ENCODE peak calls at places on chromosomes 4 and X, in ten cellular contexts. L, Y, E, V, N, C, Q, R, X and O are unnamed samples.

GRCh38 chr4:27714073-27714472 is 853.4 kb downstream of the STIM2 start:
- DNase-seq in L (no peak), Y (no peak), E (no peak), V (peak; percentile 24), N (no peak), C (no peak), Q (no peak), R (no peak), X (no peak), O (peak; percentile 80)

GRCh38 chrX:150899191-150899757 is 806 bp upstream of the CD99L2 start:
- DNase-seq in L (peak; percentile 7), Y (peak; percentile 79), E (peak; percentile 73), V (peak; percentile 36), N (peak; percentile 24), C (no peak), Q (peak; percentile 4), R (peak; percentile 26), X (no peak), O (no peak)

GRCh38 chr4:38768968-38769394 is 13.8 kb downstream of the TLR10 start:
- DNase-seq in L (no peak), Y (no peak), E (no peak), V (no peak), N (no peak), C (no peak), Q (no peak), R (no peak), X (no peak), O (no peak)

GRCh38 chrX:156002517-156002916 is 5.0 kb downstream of the IL9R start:
- DNase-seq in L (no peak), Y (no peak), E (no peak), V (no peak), N (no peak), C (no peak), Q (no peak), R (no peak), X (no peak), O (no peak)

GRCh38 chr4:154822775-154823174 is 41.7 kb downstream of the RBM46 start:
- DNase-seq in L (no peak), Y (no peak), E (no peak), V (no peak), N (no peak), C (no peak), Q (no peak), R (no peak), X (no peak), O (no peak)

GRCh38 chr4:73603307-73603710 is 16.9 kb downstream of the RASSF6 start:
- DNase-seq in L (peak; percentile 46), Y (no peak), E (no peak), V (peak; percentile 76), N (no peak), C (peak; percentile 88), Q (no peak), R (no peak), X (no peak), O (no peak)

GRCh38 chr4:67035501-67035900 is 509.8 kb downstream of the CENPC start:
- DNase-seq in L (no peak), Y (no peak), E (no peak), V (no peak), N (no peak), C (peak; percentile 20), Q (no peak), R (no peak), X (peak; percentile 53), O (peak; percentile 98)

GRCh38 chrX:49106930-49107329 is 16.6 kb downstream of the GPKOW start:
- DNase-seq in L (peak; percentile 17), Y (no peak), E (peak; percentile 59), V (peak; percentile 38), N (no peak), C (peak; percentile 54), Q (no peak), R (no peak), X (no peak), O (no peak)

GRCh38 chrX:121310820-121311219 is 263.4 kb downstream of the GLUD2 start:
- DNase-seq in L (no peak), Y (no peak), E (no peak), V (no peak), N (no peak), C (no peak), Q (no peak), R (no peak), X (no peak), O (no peak)

GRCh38 chrX:121307441-121307840 is 260.0 kb downstream of the GLUD2 start:
- DNase-seq in L (no peak), Y (no peak), E (no peak), V (no peak), N (no peak), C (no peak), Q (no peak), R (no peak), X (no peak), O (no peak)

DNA sequence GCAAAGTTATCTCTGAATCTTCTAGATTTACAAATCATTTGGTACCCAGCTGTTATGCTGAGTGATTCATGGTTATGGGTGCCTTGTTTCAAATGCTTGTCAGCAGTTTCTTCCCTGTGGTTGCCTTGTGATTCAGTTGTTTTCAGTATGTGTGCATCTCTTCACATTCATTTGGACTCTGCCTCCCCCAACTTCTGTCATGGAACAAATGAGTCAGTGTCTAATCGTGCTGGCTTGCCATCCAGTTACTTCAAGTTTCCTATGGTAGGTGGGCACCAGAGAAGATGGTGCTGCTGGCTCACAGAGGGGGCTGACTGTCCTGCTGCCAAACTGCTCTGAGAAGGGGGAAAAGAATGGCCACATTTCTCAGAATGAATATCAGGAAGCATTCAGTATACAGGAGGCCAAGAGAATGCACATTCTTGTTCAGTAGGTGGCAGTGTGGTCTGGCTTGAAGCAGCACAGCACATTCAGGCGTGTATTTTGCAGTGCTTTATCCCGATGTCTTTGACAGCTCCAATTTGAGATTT is 260.9 kb downstream of the GLUD2 start:
- DNase-seq in L (peak; percentile 36), Y (no peak), E (peak; percentile 60), V (peak; percentile 47), N (no peak), C (peak; percentile 6), Q (no peak), R (no peak), X (peak; percentile 26), O (peak; percentile 33)
- TF ChIP-seq CTCF in L (peak; percentile 42), Y (peak; percentile 12), E (peak; percentile 70), V (peak; percentile 56), N (no peak), C (peak; percentile 50), Q (no peak), R (no peak), X (peak; percentile 41), O (peak; percentile 44)

DNA sequence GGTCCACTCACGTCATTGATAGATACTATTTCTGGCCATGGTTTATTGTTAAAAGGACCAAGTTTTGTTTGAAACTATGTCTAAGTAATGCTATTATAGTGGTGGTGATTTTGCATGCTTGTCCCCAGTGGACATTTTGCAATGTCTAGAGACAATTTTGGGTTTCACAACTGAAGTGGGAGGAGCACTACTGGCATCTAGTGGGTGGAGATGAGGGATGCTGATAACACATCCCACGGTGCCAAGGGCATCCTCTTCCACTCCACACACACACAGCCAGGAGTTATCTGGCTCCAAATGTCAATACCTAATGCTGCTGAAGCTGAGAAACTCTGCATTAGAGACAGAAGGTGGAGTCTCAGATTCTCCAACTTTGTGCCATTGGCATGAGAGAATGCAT is 131.2 kb downstream of the FRMPD4 start:
- DNase-seq in L (no peak), Y (no peak), E (no peak), V (no peak), N (no peak), C (no peak), Q (no peak), R (no peak), X (no peak), O (no peak)
- TF ChIP-seq CTCF in L (no peak), Y (no peak), E (no peak), V (no peak), N (no peak), C (no peak), Q (no peak), R (no peak), X (no peak), O (peak; percentile 3)

GRCh38 chrX:39667191-39667590 is 430.6 kb downstream of the BCOR start:
- DNase-seq in L (no peak), Y (no peak), E (no peak), V (no peak), N (no peak), C (no peak), Q (no peak), R (no peak), X (no peak), O (no peak)

GRCh38 chrX:39672405-39672804 is 425.4 kb downstream of the BCOR start:
- DNase-seq in L (no peak), Y (no peak), E (no peak), V (no peak), N (no peak), C (no peak), Q (no peak), R (no peak), X (no peak), O (no peak)

GRCh38 chrX:39669668-39670067 is 428.1 kb downstream of the BCOR start:
- DNase-seq in L (no peak), Y (no peak), E (no peak), V (no peak), N (no peak), C (no peak), Q (no peak), R (no peak), X (no peak), O (no peak)

GRCh38 chrX:39667746-39668507 is 429.8 kb downstream of the BCOR start:
- DNase-seq in L (no peak), Y (no peak), E (no peak), V (no peak), N (no peak), C (no peak), Q (no peak), R (no peak), X (no peak), O (no peak)

DNA sequence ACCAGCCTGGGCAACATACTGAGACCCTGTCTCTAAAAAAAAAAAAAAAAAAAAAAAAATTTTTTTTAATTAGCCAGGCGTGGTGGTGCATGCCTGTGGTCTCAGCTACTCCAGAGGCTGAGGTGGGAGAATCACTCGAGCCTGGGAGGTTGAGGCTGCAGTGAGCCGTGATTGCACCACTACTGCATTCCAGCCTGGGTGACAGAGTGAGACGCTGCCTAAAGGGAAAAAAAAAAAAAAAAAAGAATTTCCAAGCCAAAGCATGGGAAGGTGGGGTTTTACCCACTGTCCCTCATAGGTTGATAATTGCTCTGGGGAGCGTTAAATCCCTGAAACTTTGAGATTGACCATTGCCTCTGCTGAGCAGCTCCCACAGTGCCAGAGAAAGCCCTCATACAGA is 427.5 kb downstream of the BCOR start:
- DNase-seq in L (no peak), Y (no peak), E (no peak), V (no peak), N (no peak), C (no peak), Q (no peak), R (no peak), X (peak; percentile 28), O (no peak)
- TF ChIP-seq CTCF in L (no peak), Y (no peak), E (no peak), V (no peak), N (no peak), C (no peak), Q (no peak), R (no peak), X (no peak), O (no peak)

GRCh38 chr4:15153662-15154061 is 151.4 kb downstream of the CPEB2 start:
- DNase-seq in L (no peak), Y (no peak), E (no peak), V (no peak), N (no peak), C (no peak), Q (no peak), R (no peak), X (no peak), O (no peak)

GRCh38 chr4:15149234-15149841 is 147.1 kb downstream of the CPEB2 start:
- DNase-seq in L (no peak), Y (no peak), E (no peak), V (no peak), N (no peak), C (no peak), Q (no peak), R (no peak), X (no peak), O (no peak)

GRCh38 chr4:15150636-15151432 is 148.6 kb downstream of the CPEB2 start:
- DNase-seq in L (no peak), Y (no peak), E (no peak), V (no peak), N (no peak), C (no peak), Q (no peak), R (no peak), X (no peak), O (no peak)

GRCh38 chr4:15147709-15148651 is 145.7 kb downstream of the CPEB2 start:
- DNase-seq in L (no peak), Y (no peak), E (no peak), V (no peak), N (no peak), C (peak; percentile 59), Q (no peak), R (no peak), X (no peak), O (no peak)

GRCh38 chr4:15149842-15150592 is 147.7 kb downstream of the CPEB2 start:
- DNase-seq in L (peak; percentile 50), Y (peak; percentile 94), E (peak; percentile 92), V (peak; percentile 82), N (peak; percentile 75), C (peak; percentile 93), Q (no peak), R (no peak), X (no peak), O (peak; percentile 96)
- TF ChIP-seq CTCF in L (no peak), Y (no peak), E (no peak), V (peak; percentile 10), N (no peak), C (peak; percentile 17), Q (no peak), R (no peak), X (peak; percentile 25), O (no peak)